ENCODE peak calls at places on chromosomes 2 and 18, in five cellular contexts. U is A549, X is K562, C is GM12878, F is H1. E is an unnamed sample.

GRCh38 chr2:234257859-234258561 is 207.5 kb downstream of the SPP2 start:
- DNase-seq in U (peak; percentile 94), X (no peak), C (no peak), F (peak; percentile 54), E (peak; percentile 64)

GRCh38 chr2:37472959-37473358 is 128.5 kb downstream of the QPCT start:
- DNase-seq in U (no peak), X (no peak), C (no peak), F (no peak), E (no peak)

GRCh38 chr18:51185075-51185474 is 12.4 kb downstream of the MEX3C start:
- DNase-seq in U (no peak), X (no peak), C (no peak), F (no peak), E (no peak)

GRCh38 chr2:230823264-230823964 is 41.3 kb upstream of the ITM2C start:
- DNase-seq in U (no peak), X (no peak), C (no peak), F (no peak), E (no peak)

GRCh38 chr2:20570249-20570648 is 80.6 kb downstream of the HS1BP3 start:
- DNase-seq in U (no peak), X (no peak), C (no peak), F (no peak), E (no peak)

GRCh38 chr2:171307560-171307959 is 126.2 kb downstream of the METTL8 start:
- DNase-seq in U (no peak), X (no peak), C (peak; percentile 71), F (no peak), E (no peak)

GRCh38 chr2:23745726-23746105 is 181.2 kb downstream of the ATAD2B start:
- DNase-seq in U (no peak), X (no peak), C (no peak), F (no peak), E (no peak)

GRCh38 chr2:20349457-20350034 is 1.1 kb downstream of the PUM2 start:
- DNase-seq in U (no peak), X (no peak), C (no peak), F (no peak), E (no peak)

GRCh38 chr18:23825496-23825895 is 136.2 kb downstream of the LAMA3 start:
- DNase-seq in U (no peak), X (no peak), C (no peak), F (no peak), E (no peak)

GRCh38 chr2:173122936-173123335 is 47.3 kb downstream of the MAP3K20 start:
- DNase-seq in U (no peak), X (no peak), C (no peak), F (no peak), E (no peak)

GRCh38 chr2:207163053-207163814 is 2.5 kb downstream of the KLF7 start:
- DNase-seq in U (peak; percentile 51), X (no peak), C (no peak), F (no peak), E (peak; percentile 75)

GRCh38 chr18:29979884-29980283 is 1062.7 kb downstream of the DSC3 start:
- DNase-seq in U (no peak), X (no peak), C (no peak), F (no peak), E (no peak)

GRCh38 chr2:207584952-207585351 is 40.2 kb downstream of the METTL21A start:
- DNase-seq in U (no peak), X (no peak), C (no peak), F (no peak), E (no peak)

GRCh38 chr18:47915930-47916329 is 14.5 kb downstream of the SMAD2 start:
- DNase-seq in U (no peak), X (no peak), C (no peak), F (no peak), E (no peak)

GRCh38 chr2:241139531-241140444 is 9.5 kb downstream of the PASK start:
- DNase-seq in U (no peak), X (no peak), C (no peak), F (no peak), E (no peak)

GRCh38 chr2:6556755-6557154 is 309.0 kb downstream of the CMPK2 start:
- DNase-seq in U (no peak), X (no peak), C (no peak), F (no peak), E (peak; percentile 4)
- TF ChIP-seq HDAC2 in U (no peak), X (no peak), C (no peak), F (no peak), E (no peak)

GRCh38 chr18:77022116-77022515 is 110.5 kb downstream of the MBP start:
- DNase-seq in U (no peak), X (no peak), C (no peak), F (no peak), E (no peak)

GRCh38 chr18:77025123-77025522 is 107.5 kb downstream of the MBP start:
- DNase-seq in U (no peak), X (no peak), C (no peak), F (no peak), E (no peak)

GRCh38 chr18:77024476-77024875 is 108.1 kb downstream of the MBP start:
- DNase-seq in U (no peak), X (no peak), C (no peak), F (no peak), E (no peak)

GRCh38 chr18:77022556-77022955 is 110.0 kb downstream of the MBP start:
- DNase-seq in U (no peak), X (no peak), C (no peak), F (no peak), E (no peak)

GRCh38 chr18:77023115-77023782 is 109.3 kb downstream of the MBP start:
- DNase-seq in U (no peak), X (no peak), C (no peak), F (no peak), E (no peak)
- TF ChIP-seq HDAC2 in U (no peak), X (no peak), C (no peak), F (no peak), E (no peak)

DNA sequence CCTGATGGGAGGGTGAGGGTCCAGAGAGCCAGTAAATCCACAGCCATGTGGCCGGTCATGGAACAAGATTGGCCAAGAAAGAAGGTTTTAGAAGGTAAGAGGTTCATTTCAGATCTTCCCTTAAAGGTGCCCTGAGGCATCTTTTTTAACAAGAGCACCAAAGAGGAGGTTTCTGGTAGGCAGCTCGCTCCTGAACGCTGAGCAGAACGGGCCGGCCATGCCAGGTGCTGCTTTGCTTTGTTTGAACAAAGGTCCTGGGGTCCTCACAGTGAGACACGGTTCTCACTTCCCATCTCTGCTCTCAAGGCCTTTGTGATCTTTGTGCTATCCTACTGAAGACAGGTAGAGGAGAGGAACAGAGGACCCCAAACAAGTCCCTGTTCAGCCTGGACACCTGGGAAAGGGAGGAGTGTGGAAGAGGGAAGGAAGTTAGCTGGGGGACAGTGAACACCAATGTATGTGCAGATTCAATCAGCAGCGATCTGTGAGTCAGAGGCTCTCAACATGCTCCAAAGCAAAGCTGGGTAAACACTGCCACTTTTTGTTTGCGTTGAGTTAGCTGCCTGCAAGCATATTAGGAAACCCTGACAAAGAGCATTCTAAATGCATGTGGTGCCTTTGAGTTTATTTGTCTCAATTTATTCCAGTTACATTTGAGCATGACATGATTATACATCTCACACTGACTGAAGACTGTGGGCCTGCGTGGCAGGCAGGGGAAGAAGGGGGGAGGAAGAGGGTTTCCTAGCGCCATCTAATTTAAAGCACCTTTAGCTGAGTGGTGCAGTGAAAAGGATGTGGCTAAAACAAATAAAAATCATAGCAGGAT is 102.4 kb downstream of the ASB1 start:
- DNase-seq in U (peak; percentile 66), X (no peak), C (no peak), F (no peak), E (peak; percentile 95)
- TF ChIP-seq HDAC2 in U (no peak), X (no peak), C (no peak), F (no peak), E (peak; percentile 45)

DNA sequence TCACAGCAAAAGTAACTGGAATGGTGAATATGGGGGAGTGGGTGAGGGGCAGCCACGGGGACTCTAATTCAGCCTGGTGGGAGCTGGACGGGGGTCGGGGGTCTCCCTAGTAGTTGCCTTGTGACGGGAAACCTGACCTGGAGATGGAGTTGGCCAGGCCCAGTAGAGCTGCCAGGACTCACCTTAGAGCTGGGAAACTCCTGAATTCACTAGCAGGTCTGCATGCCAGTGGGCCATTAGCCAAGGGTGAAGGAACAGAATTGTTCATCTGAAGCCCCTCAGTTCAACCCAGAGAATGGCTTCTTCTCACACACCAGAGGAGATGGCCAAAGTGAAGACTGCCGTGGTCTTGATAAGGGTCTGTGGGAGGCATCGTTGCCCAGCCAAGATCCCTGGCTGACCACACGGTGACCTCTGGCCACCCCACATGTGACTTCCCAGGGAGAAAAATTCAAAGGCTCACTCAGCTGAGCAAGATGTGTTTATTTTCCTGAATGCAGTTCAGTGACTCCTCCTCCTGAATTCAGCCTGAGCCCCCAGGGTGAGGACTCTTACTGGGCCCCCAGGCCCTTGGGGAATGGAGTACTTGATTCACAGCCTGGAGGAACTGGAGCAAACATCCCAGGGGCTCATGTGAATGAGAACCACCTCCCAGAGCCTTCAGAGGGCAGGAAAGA is 25.1 kb downstream of the MOCOS start:
- DNase-seq in U (no peak), X (peak; percentile 49), C (no peak), F (no peak), E (no peak)
- TF ChIP-seq HDAC2 in U (no peak), X (no peak), C (no peak), F (no peak), E (no peak)

GRCh38 chr2:27747827-27748352 is 23.6 kb upstream of the MRPL33 start:
- DNase-seq in U (no peak), X (no peak), C (no peak), F (no peak), E (no peak)
- TF ChIP-seq HDAC2 in U (no peak), X (no peak), C (no peak), F (no peak), E (no peak)

GRCh38 chr2:109066501-109066900 is 62.5 kb upstream of the SH3RF3 start:
- DNase-seq in U (no peak), X (no peak), C (no peak), F (no peak), E (no peak)
- TF ChIP-seq HDAC2 in U (no peak), X (no peak), C (no peak), F (no peak), E (no peak)

GRCh38 chr2:71715951-71716696 is 262.8 kb downstream of the DYSF start:
- DNase-seq in U (no peak), X (no peak), C (no peak), F (no peak), E (no peak)

GRCh38 chr2:71718686-71719085 is 265.3 kb downstream of the DYSF start:
- DNase-seq in U (no peak), X (no peak), C (no peak), F (no peak), E (no peak)

GRCh38 chr2:71714601-71715240 is 261.4 kb downstream of the DYSF start:
- DNase-seq in U (no peak), X (no peak), C (no peak), F (no peak), E (no peak)

GRCh38 chr2:71715241-71715750 is 261.9 kb downstream of the DYSF start:
- DNase-seq in U (no peak), X (no peak), C (no peak), F (no peak), E (no peak)

GRCh38 chr2:71716697-71717624 is 263.6 kb downstream of the DYSF start:
- DNase-seq in U (no peak), X (no peak), C (no peak), F (no peak), E (peak; percentile 78)
- TF ChIP-seq HDAC2 in U (no peak), X (no peak), C (no peak), F (no peak), E (peak; percentile 36)

GRCh38 chr18:62839874-62840713 is 124.8 kb downstream of the PHLPP1 start:
- DNase-seq in U (no peak), X (no peak), C (no peak), F (no peak), E (no peak)
- TF ChIP-seq HDAC2 in U (no peak), X (no peak), C (no peak), F (no peak), E (no peak)

E was measured in HepG2.